ENCODE peak calls at places on chromosomes 12 and 14, in five cellular contexts. D is heart left ventricle, S is kidney tubule cell, X is C1 segment of cervical spinal cord, Z is cardiac fibroblast. Q is an unnamed sample.

GRCh38 chr14:34113051-34113511 is 162.2 kb upstream of the EGLN3 start:
- DNase-seq in D (no peak), X (no peak), S (peak; percentile 23), Z (peak; percentile 8), Q (no peak)

GRCh38 chr12:106135075-106135474 is 3.7 kb downstream of the NUAK1 start:
- DNase-seq in S (no peak), D (no peak), Z (peak; percentile 53), X (peak; percentile 14), Q (no peak)

GRCh38 chr12:20154060-20154459 is 214.3 kb upstream of the PDE3A start:
- DNase-seq in X (no peak), S (peak; percentile 7), Z (peak; percentile 39), D (no peak), Q (no peak)

GRCh38 chr12:119202121-119202527 is 23.4 kb downstream of the HSPB8 start:
- DNase-seq in Z (no peak), S (no peak), D (no peak), X (no peak), Q (no peak)

GRCh38 chr14:28954025-28954424 is 187.4 kb downstream of the FOXG1 start:
- DNase-seq in D (no peak), Z (no peak), S (no peak), X (no peak), Q (no peak)

GRCh38 chr12:27709932-27710591 is 570 bp upstream of the MRPS35 start:
- DNase-seq in Z (peak; percentile 58), D (no peak), X (no peak), S (peak; percentile 65), Q (no peak)

GRCh38 chr12:43038991-43039390 is 449.4 kb upstream of the PRICKLE1 start:
- DNase-seq in D (no peak), S (no peak), Z (no peak), X (no peak), Q (no peak)

GRCh38 chr14:97180304-97181200 is 383.4 kb downstream of the VRK1 start:
- DNase-seq in S (peak; percentile 77), X (no peak), D (no peak), Z (peak; percentile 3), Q (no peak)

GRCh38 chr12:105099355-105099754 is 8.2 kb upstream of the WASHC4 start:
- DNase-seq in X (no peak), S (no peak), D (no peak), Z (no peak), Q (no peak)

GRCh38 chr12:77687346-77687745 is 143.3 kb upstream of the NAV3 start:
- DNase-seq in Z (peak; percentile 6), S (no peak), X (no peak), D (no peak), Q (no peak)

GRCh38 chr12:105954891-105955607 is 183.7 kb downstream of the NUAK1 start:
- DNase-seq in S (no peak), D (no peak), X (no peak), Z (peak; percentile 49), Q (no peak)

GRCh38 chr12:114562654-114563053 is 121.3 kb downstream of the TBX3 start:
- DNase-seq in S (no peak), D (no peak), Z (no peak), X (no peak), Q (no peak)

Q was measured in gastrocnemius medialis.